ENCODE peak calls at places on chromosome 18, in nine cellular contexts. V is EL; W is stimulated activated CD4-positive, alpha-beta T cell treated with anti-CD3 and anti-CD28 coated beads, Interleukin-1b, Interleukin-23, amount 100 ng/mL, for 24 hours; O is adrenal gland; Y is MCF 10A; L is T-helper 1 cell; Z is activated naive CD4-positive, alpha-beta T cell treated with anti-CD3 and anti-CD28 coated beads, Interleukin-2, amount 50 U/mL, for 72 hours; E is right cardiac atrium; J is dermis blood vessel endothelial cell. X is an unnamed sample.

GRCh38 chr18:56458770-56459450 is 179.5 kb downstream of the TXNL1 start:
- DNase-seq in V (no peak), W (no peak), O (no peak), Y (no peak), L (no peak), Z (no peak), E (no peak), J (peak), X (no peak)

GRCh38 chr18:7754725-7755181 is 187.6 kb downstream of the PTPRM start:
- DNase-seq in V (no peak), W (no peak), O (peak), Y (no peak), L (no peak), Z (no peak), E (no peak), J (no peak), X (no peak)

GRCh38 chr18:79496978-79497637 is 101.4 kb downstream of the NFATC1 start:
- DNase-seq in V (no peak), W (no peak), O (peak), Y (no peak), L (no peak), Z (peak), E (peak), J (peak), X (no peak)

GRCh38 chr18:55420665-55420964 is 167.4 kb downstream of the TCF4 start:
- DNase-seq in V (no peak), W (no peak), O (no peak), Y (no peak), L (no peak), Z (no peak), E (no peak), J (no peak), X (no peak)

GRCh38 chr18:68435581-68435980 is 279.3 kb downstream of the TMX3 start:
- DNase-seq in V (peak), W (no peak), O (no peak), Y (no peak), L (no peak), Z (no peak), E (no peak), J (no peak), X (no peak)

GRCh38 chr18:3872651-3873050 is 422.7 kb downstream of the TGIF1 start:
- DNase-seq in V (no peak), W (no peak), O (no peak), Y (no peak), L (no peak), Z (no peak), E (no peak), J (no peak), X (no peak)

GRCh38 chr18:59271606-59272220 is 1.5 kb downstream of the RAX start:
- DNase-seq in V (no peak), W (no peak), O (no peak), Y (no peak), L (no peak), Z (no peak), E (no peak), J (no peak), X (no peak)

GRCh38 chr18:78562446-78563020 is 417.1 kb upstream of the SALL3 start:
- DNase-seq in V (no peak), W (no peak), O (no peak), Y (no peak), L (no peak), Z (no peak), E (no peak), J (no peak), X (no peak)

GRCh38 chr18:46335551-46336059 is 231.4 kb downstream of the HAUS1 start:
- DNase-seq in V (no peak), W (no peak), O (no peak), Y (no peak), L (no peak), Z (no peak), E (no peak), J (no peak), X (peak)

GRCh38 chr18:26549103-26549485 is 741 bp upstream of the KCTD1 start:
- DNase-seq in V (peak), W (no peak), O (peak), Y (peak), L (no peak), Z (no peak), E (no peak), J (peak), X (peak)

GRCh38 chr18:46182633-46183401 is 78.6 kb downstream of the HAUS1 start:
- DNase-seq in V (no peak), W (no peak), O (no peak), Y (no peak), L (no peak), Z (no peak), E (no peak), J (no peak), X (no peak)

GRCh38 chr18:54742654-54743053 is 85.6 kb upstream of the RAB27B start:
- DNase-seq in V (peak), W (no peak), O (peak), Y (peak), L (no peak), Z (no peak), E (peak), J (no peak), X (peak)

GRCh38 chr18:40048253-40048652 is 1906.8 kb upstream of the PIK3C3 start:
- DNase-seq in V (no peak), W (no peak), O (no peak), Y (no peak), L (no peak), Z (no peak), E (no peak), J (no peak), X (no peak)

GRCh38 chr18:21004721-21005120 is 106.9 kb downstream of the ROCK1 start:
- DNase-seq in V (peak), W (no peak), O (peak), Y (peak), L (no peak), Z (no peak), E (no peak), J (peak), X (peak)

GRCh38 chr18:11167778-11168177 is 18.4 kb upstream of the PIEZO2 start:
- DNase-seq in V (peak), W (no peak), O (no peak), Y (no peak), L (no peak), Z (no peak), E (no peak), J (no peak), X (no peak)

GRCh38 chr18:25832008-25832604 is 258.3 kb downstream of the SS18 start:
- DNase-seq in V (peak), W (no peak), O (peak), Y (peak), L (no peak), Z (no peak), E (peak), J (peak), X (peak)

GRCh38 chr18:46281185-46282176 is 177.3 kb downstream of the HAUS1 start:
- DNase-seq in V (peak), W (peak), O (peak), Y (peak), L (peak), Z (peak), E (peak), J (peak), X (peak)

GRCh38 chr18:10100236-10100635 is 186.4 kb downstream of the VAPA start:
- DNase-seq in V (no peak), W (no peak), O (no peak), Y (no peak), L (no peak), Z (no peak), E (no peak), J (no peak), X (no peak)

GRCh38 chr18:25734336-25734735 is 356.1 kb downstream of the SS18 start:
- DNase-seq in V (no peak), W (no peak), O (no peak), Y (no peak), L (no peak), Z (no peak), E (no peak), J (no peak), X (no peak)

GRCh38 chr18:25190468-25190867 is 161.5 kb downstream of the ZNF521 start:
- DNase-seq in V (no peak), W (no peak), O (peak), Y (no peak), L (no peak), Z (no peak), E (no peak), J (peak), X (no peak)

GRCh38 chr18:42164556-42164955 is 209.5 kb downstream of the PIK3C3 start:
- DNase-seq in V (no peak), W (no peak), O (no peak), Y (peak), L (no peak), Z (no peak), E (no peak), J (no peak), X (no peak)